ENCODE peak calls at places on chromosomes 13 and 19, in six cellular contexts. O is HT-29, R is NCI-H1417, I is NCI-H187, V is cardiac muscle cell, U is head of caudate nucleus. D is an unnamed sample.

GRCh38 chr19:13974073-13974472 is 21.8 kb downstream of the DCAF15 start:
- DNase-seq in V (peak; percentile 78), I (peak; percentile 39), R (peak; percentile 30), U (no peak), O (peak; percentile 34), D (no peak)

GRCh38 chr19:7494416-7495098 is 5.7 kb upstream of the PEX11G start:
- DNase-seq in U (peak; percentile 94), O (no peak), V (no peak), I (no peak), R (peak; percentile 32), D (no peak)

GRCh38 chr13:23945612-23946011 is 48.3 kb upstream of the C1QTNF9B start:
- DNase-seq in U (no peak), I (no peak), O (no peak), V (no peak), R (no peak), D (no peak)

GRCh38 chr19:8304841-8305621 is 3.1 kb downstream of the CD320 start:
- DNase-seq in O (no peak), V (no peak), R (no peak), I (no peak), U (peak; percentile 7), D (no peak)

GRCh38 chr19:14381689-14382474 is 638 bp downstream of the ADGRE5 start:
- DNase-seq in I (no peak), U (no peak), O (peak; percentile 73), V (no peak), R (no peak), D (no peak)

GRCh38 chr13:25232937-25233515 is 54.3 kb downstream of the MTMR6 start:
- DNase-seq in I (no peak), V (peak; percentile 51), O (peak; percentile 80), R (no peak), U (no peak), D (no peak)

GRCh38 chr19:7701654-7702457 is at the start of gene FCER2:
- DNase-seq in V (no peak), U (no peak), R (no peak), O (no peak), I (no peak), D (no peak)

GRCh38 chr19:14091086-14091884 is 734 bp upstream of the SAMD1 start:
- DNase-seq in I (peak; percentile 66), U (peak; percentile 35), R (peak; percentile 94), O (peak; percentile 47), V (no peak), D (no peak)

GRCh38 chr13:110334841-110335490 is 27.9 kb downstream of the COL4A2 start:
- DNase-seq in R (no peak), U (no peak), O (no peak), V (no peak), I (no peak), D (no peak)

D was measured in non-pigmented ciliary epithelial cell.